ENCODE peak calls at places on chromosomes 16 and 17, in four cellular contexts. One of them, this sample, is unnamed.

GRCh38 chr17:78665952-78666920 is 89.0 kb upstream of the DNAH17 start:
- DNase-seq in K562: peak; percentile 81
- DNase-seq in keratinocyte: no peak
- DNase-seq in IMR-90: no peak
- DNase-seq in this sample: peak; percentile 94

GRCh38 chr17:79012563-79013134 is 3.1 kb upstream of the CANT1 start:
- DNase-seq in IMR-90: no peak
- DNase-seq in K562: no peak
- DNase-seq in keratinocyte: no peak
- DNase-seq in this sample: no peak

GRCh38 chr16:57299009-57299718 is 14.7 kb upstream of the PLLP start:
- DNase-seq in keratinocyte: peak; percentile 52
- DNase-seq in IMR-90: no peak
- DNase-seq in K562: peak; percentile 56
- DNase-seq in this sample: no peak

GRCh38 chr16:50302472-50303005 is 36.2 kb downstream of the ADCY7 start:
- DNase-seq in keratinocyte: no peak
- DNase-seq in K562: no peak
- DNase-seq in IMR-90: no peak
- DNase-seq in this sample: no peak

GRCh38 chr17:42414782-42415409 is 8.2 kb downstream of the CAVIN1 start:
- DNase-seq in IMR-90: no peak
- DNase-seq in K562: peak; percentile 51
- DNase-seq in keratinocyte: no peak
- DNase-seq in this sample: peak; percentile 24

GRCh38 chr17:77843878-77844260 is 114.6 kb upstream of the TNRC6C start:
- DNase-seq in IMR-90: no peak
- DNase-seq in K562: no peak
- DNase-seq in keratinocyte: no peak
- DNase-seq in this sample: no peak

GRCh38 chr16:50259334-50260205 is 6.8 kb upstream of the ADCY7 start:
- DNase-seq in K562: no peak
- DNase-seq in IMR-90: no peak
- DNase-seq in keratinocyte: no peak
- DNase-seq in this sample: no peak

GRCh38 chr16:77918792-77919707 is 103.3 kb upstream of the CLEC3A start:
- DNase-seq in K562: no peak
- DNase-seq in keratinocyte: no peak
- DNase-seq in IMR-90: peak; percentile 78
- DNase-seq in this sample: peak; percentile 67

GRCh38 chr17:74429604-74430384 is 2.1 kb upstream of the GPRC5C start:
- DNase-seq in K562: no peak
- DNase-seq in IMR-90: no peak
- DNase-seq in keratinocyte: no peak
- DNase-seq in this sample: no peak

GRCh38 chr16:49889725-49890397 is 33.9 kb upstream of the ZNF423 start:
- DNase-seq in keratinocyte: no peak
- DNase-seq in IMR-90: no peak
- DNase-seq in K562: no peak
- DNase-seq in this sample: no peak

GRCh38 chr16:11435576-11435975 is 90.3 kb downstream of the RMI2 start:
- DNase-seq in K562: no peak
- DNase-seq in keratinocyte: no peak
- DNase-seq in IMR-90: no peak
- DNase-seq in this sample: no peak

GRCh38 chr17:77594416-77595209 is 363.9 kb upstream of the TNRC6C start:
- DNase-seq in IMR-90: no peak
- DNase-seq in keratinocyte: no peak
- DNase-seq in K562: no peak
- DNase-seq in this sample: no peak

GRCh38 chr17:77692571-77693161 is 265.8 kb upstream of the TNRC6C start:
- DNase-seq in IMR-90: peak; percentile 9
- DNase-seq in K562: no peak
- DNase-seq in keratinocyte: peak; percentile 2
- DNase-seq in this sample: no peak

GRCh38 chr17:64441772-64442549 is 7.0 kb upstream of the MILR1 start:
- DNase-seq in K562: no peak
- DNase-seq in keratinocyte: no peak
- DNase-seq in IMR-90: peak; percentile 54
- DNase-seq in this sample: peak; percentile 74

GRCh38 chr16:86300746-86301480 is 209.4 kb upstream of the FOXF1 start:
- DNase-seq in IMR-90: peak; percentile 85
- DNase-seq in K562: no peak
- DNase-seq in keratinocyte: no peak
- DNase-seq in this sample: peak; percentile 34

GRCh38 chr17:81101614-81102306 is 63.5 kb upstream of the PVALEF start:
- DNase-seq in K562: peak; percentile 93
- DNase-seq in IMR-90: peak; percentile 71
- DNase-seq in keratinocyte: no peak
- DNase-seq in this sample: peak; percentile 79

GRCh38 chr16:2792945-2793344 is 5.3 kb upstream of the PRSS41 start:
- DNase-seq in IMR-90: no peak
- DNase-seq in K562: no peak
- DNase-seq in keratinocyte: no peak
- DNase-seq in this sample: no peak

GRCh38 chr17:45052052-45052772 is 780 bp upstream of the DCAKD start:
- DNase-seq in IMR-90: no peak
- DNase-seq in K562: peak; percentile 76
- DNase-seq in keratinocyte: no peak
- DNase-seq in this sample: peak; percentile 50

GRCh38 chr16:54265558-54266213 is 20.9 kb downstream of the IRX3 start:
- DNase-seq in K562: no peak
- DNase-seq in keratinocyte: no peak
- DNase-seq in IMR-90: no peak
- DNase-seq in this sample: no peak

GRCh38 chr17:17073627-17074521 is 31.6 kb downstream of the MPRIP start:
- DNase-seq in keratinocyte: no peak
- DNase-seq in IMR-90: peak; percentile 15
- DNase-seq in K562: no peak
- DNase-seq in this sample: no peak

GRCh38 chr16:85227924-85228462 is 115.7 kb upstream of the CIBAR2 start:
- DNase-seq in IMR-90: peak; percentile 76
- DNase-seq in K562: peak; percentile 52
- DNase-seq in keratinocyte: no peak
- DNase-seq in this sample: no peak

GRCh38 chr17:11245792-11246191 is 4.8 kb downstream of the SHISA6 start:
- DNase-seq in K562: no peak
- DNase-seq in keratinocyte: no peak
- DNase-seq in IMR-90: no peak
- DNase-seq in this sample: no peak

GRCh38 chr17:11241611-11242226 is 706 bp downstream of the SHISA6 start:
- DNase-seq in IMR-90: no peak
- DNase-seq in K562: no peak
- DNase-seq in keratinocyte: no peak
- DNase-seq in this sample: no peak

GRCh38 chr17:11245187-11245586 is 4.2 kb downstream of the SHISA6 start:
- DNase-seq in keratinocyte: no peak
- DNase-seq in IMR-90: no peak
- DNase-seq in K562: no peak
- DNase-seq in this sample: no peak

GRCh38 chr17:11240841-11241610 is at the start of gene SHISA6:
- DNase-seq in keratinocyte: no peak
- DNase-seq in K562: no peak
- DNase-seq in IMR-90: no peak
- DNase-seq in this sample: no peak

DNA sequence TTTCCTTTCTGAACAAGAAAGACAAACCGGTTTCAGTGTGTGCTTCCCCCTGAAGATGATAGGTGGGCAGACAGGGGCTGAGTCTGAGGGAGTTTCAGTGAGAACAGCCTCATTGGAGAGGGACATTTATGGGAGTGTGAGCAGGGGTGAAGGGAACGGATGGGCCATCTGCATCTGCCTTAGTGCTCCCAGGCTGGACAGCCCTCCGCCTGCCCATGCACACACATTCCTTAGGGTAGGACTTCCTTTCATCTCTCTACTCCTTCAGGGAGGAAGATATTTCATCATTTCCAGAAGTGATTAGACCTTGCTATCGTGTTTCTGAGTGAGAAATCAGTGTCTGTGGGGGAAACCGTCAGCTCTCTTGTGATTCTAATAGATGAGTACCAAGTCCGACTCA is 3.8 kb downstream of the SHISA6 start:
- DNase-seq in IMR-90: no peak
- DNase-seq in keratinocyte: no peak
- DNase-seq in K562: no peak
- DNase-seq in this sample: no peak
- H3K4me2 ChIP-seq in IMR-90: no peak overlapping the region
- H3K4me2 ChIP-seq in keratinocyte: peak overlapping the region; percentile 78
- H3K4me2 ChIP-seq in K562: no peak overlapping the region
- H3K4me2 ChIP-seq in this sample: no peak overlapping the region

GRCh38 chr17:10748475-10749110 is 18.8 kb upstream of the TMEM220 start:
- DNase-seq in IMR-90: no peak
- DNase-seq in K562: no peak
- DNase-seq in keratinocyte: no peak
- DNase-seq in this sample: no peak
- H3K9me1 ChIP-seq in IMR-90: no peaks in the 10 kb centered on the region
- H3K9me1 ChIP-seq in K562: no peaks in the 10 kb centered on the region
- H3K9me1 ChIP-seq in keratinocyte: no peaks in the 10 kb centered on the region
- H3K9me1 ChIP-seq in this sample: no peaks in the 10 kb centered on the region

DNA sequence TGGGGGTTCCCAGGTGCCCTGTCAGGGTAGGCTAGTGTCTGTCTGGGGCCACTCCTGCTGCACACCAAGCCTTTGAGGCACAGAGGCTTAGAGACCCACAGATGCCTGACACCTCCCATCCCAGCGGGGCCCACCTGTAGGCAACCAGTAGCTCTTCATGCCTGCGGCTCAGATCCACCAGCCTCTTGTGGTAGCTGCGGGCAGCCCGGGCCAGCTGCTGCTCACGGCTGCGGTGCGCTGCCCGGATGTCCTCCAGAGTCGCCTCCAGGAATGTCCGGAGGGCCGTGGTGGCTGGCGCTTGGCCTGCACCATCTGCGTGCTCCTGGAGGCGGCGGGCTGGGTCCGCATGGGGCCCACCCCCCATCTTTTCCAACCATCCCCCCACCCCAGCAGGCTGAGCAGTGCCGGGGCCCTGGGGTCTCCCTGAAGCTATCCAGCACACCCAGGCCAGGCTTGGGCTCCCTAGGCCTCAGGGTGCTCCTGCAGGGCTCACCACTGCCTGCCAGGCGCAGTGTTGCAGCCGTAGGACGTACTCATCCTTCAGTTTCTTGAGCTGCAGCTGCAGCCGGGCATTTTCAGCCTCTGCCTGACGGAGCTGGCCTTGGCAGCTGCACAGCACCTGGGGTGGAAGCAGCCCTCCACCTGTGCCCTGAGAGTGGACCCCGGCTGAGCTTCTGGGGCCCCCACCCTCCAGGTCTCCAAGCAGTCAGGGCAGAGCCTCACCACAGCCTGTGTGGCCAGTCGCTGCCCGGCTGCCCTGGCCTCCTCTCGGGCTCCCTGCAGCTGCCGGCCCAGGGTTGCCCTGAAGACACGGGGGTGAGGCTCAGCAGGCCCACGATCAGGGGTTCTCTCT is 1.8 kb downstream of the CCDC78 start:
- DNase-seq in IMR-90: no peak
- DNase-seq in keratinocyte: no peak
- DNase-seq in K562: no peak
- DNase-seq in this sample: no peak
- H3K4me2 ChIP-seq in IMR-90: no peak overlapping the region
- H3K4me2 ChIP-seq in keratinocyte: no peak overlapping the region
- H3K4me2 ChIP-seq in K562: no peak overlapping the region
- H3K4me2 ChIP-seq in this sample: no peak overlapping the region

GRCh38 chr16:4372315-4372577 is 598 bp downstream of the VASN start:
- DNase-seq in K562: no peak
- DNase-seq in IMR-90: no peak
- DNase-seq in keratinocyte: no peak
- DNase-seq in this sample: no peak
- H3K9me1 ChIP-seq in K562: peaks cover 5% of the 10 kb centered on the region
- H3K9me1 ChIP-seq in IMR-90: peaks cover 30% of the 10 kb centered on the region
- H3K9me1 ChIP-seq in keratinocyte: peaks cover 3% of the 10 kb centered on the region
- H3K9me1 ChIP-seq in this sample: no peaks in the 10 kb centered on the region